ENCODE peak calls at places on chromosomes 3 and 15, in nine cellular contexts. G is ovary, I is transverse colon, F is H1, K is A549, E is GM12878, H is esophagus muscularis mucosa, J is tibial nerve, P is K562. B is an unnamed sample.

GRCh38 chr3:169869484-169870304 is at the start of gene LRRC31:
- DNase-seq in G (no peak), I (no peak), F (no peak), K (no peak), E (no peak), H (no peak), J (no peak), P (no peak), B (no peak)

GRCh38 chr3:141643391-141643790 is 94.7 kb upstream of the RNF7 start:
- DNase-seq in G (no peak), I (no peak), F (no peak), K (no peak), E (no peak), H (no peak), J (no peak), P (no peak), B (no peak)

GRCh38 chr3:24387000-24387399 is 107.7 kb downstream of the THRB start:
- DNase-seq in G (no peak), I (no peak), F (no peak), K (no peak), E (no peak), H (no peak), J (no peak), P (no peak), B (no peak)

GRCh38 chr3:110598847-110599490 is 472.6 kb upstream of the NECTIN3 start:
- DNase-seq in G (no peak), I (no peak), F (no peak), K (no peak), E (no peak), H (no peak), J (no peak), P (no peak), B (no peak)

GRCh38 chr15:38370079-38370478 is 83.8 kb upstream of the FAM98B start:
- DNase-seq in G (no peak), I (no peak), F (no peak), K (no peak), E (no peak), H (no peak), J (no peak), P (no peak), B (no peak)

GRCh38 chr3:72185549-72186484 is 400.9 kb upstream of the PROK2 start:
- DNase-seq in G (no peak), I (no peak), F (no peak), K (no peak), E (no peak), H (no peak), J (no peak), P (peak), B (no peak)

GRCh38 chr3:85571835-85572234 is 613.0 kb downstream of the CADM2 start:
- DNase-seq in G (no peak), I (no peak), F (no peak), K (no peak), E (no peak), H (no peak), J (no peak), P (no peak), B (no peak)

GRCh38 chr15:79372428-79372827 is 59.7 kb upstream of the MINAR1 start:
- DNase-seq in G (no peak), I (no peak), F (no peak), K (no peak), E (no peak), H (no peak), J (no peak), P (no peak), B (no peak)

GRCh38 chr3:28386049-28386448 is 37.4 kb upstream of the AZI2 start:
- DNase-seq in G (no peak), I (no peak), F (no peak), K (no peak), E (no peak), H (no peak), J (no peak), P (no peak), B (no peak)

GRCh38 chr15:46386356-46386755 is 751.5 kb downstream of the SQOR start:
- DNase-seq in G (no peak), I (no peak), F (no peak), K (no peak), E (no peak), H (no peak), J (no peak), P (no peak), B (no peak)

GRCh38 chr15:99446565-99447496 is 119.0 kb upstream of the MEF2A start:
- DNase-seq in G (no peak), I (no peak), F (peak), K (no peak), E (no peak), H (peak), J (no peak), P (no peak), B (peak)

GRCh38 chr3:141147657-141148056 is 84.0 kb upstream of the PXYLP1 start:
- DNase-seq in G (no peak), I (no peak), F (peak), K (no peak), E (no peak), H (no peak), J (no peak), P (no peak), B (no peak)

GRCh38 chr15:92953997-92954396 is 53.9 kb downstream of the CHD2 start:
- DNase-seq in G (no peak), I (no peak), F (no peak), K (no peak), E (no peak), H (no peak), J (no peak), P (no peak), B (no peak)

GRCh38 chr15:28904541-28905303 is 18.9 kb downstream of the APBA2 start:
- DNase-seq in G (no peak), I (no peak), F (no peak), K (no peak), E (no peak), H (no peak), J (no peak), P (peak), B (peak)

GRCh38 chr15:75195766-75196241 is 5.9 kb upstream of the C15orf39 start:
- DNase-seq in G (peak), I (no peak), F (no peak), K (no peak), E (no peak), H (no peak), J (no peak), P (no peak), B (no peak)

GRCh38 chr3:8080464-8080863 is 421.2 kb upstream of the LMCD1 start:
- DNase-seq in G (no peak), I (no peak), F (no peak), K (no peak), E (no peak), H (no peak), J (no peak), P (no peak), B (no peak)

GRCh38 chr3:78497025-78497424 is 1270.8 kb downstream of the ROBO1 start:
- DNase-seq in G (no peak), I (no peak), F (no peak), K (no peak), E (no peak), H (no peak), J (no peak), P (no peak), B (no peak)

GRCh38 chr3:9947025-9947995 is 4.9 kb downstream of the PRRT3 start:
- DNase-seq in G (peak), I (peak), F (peak), K (peak), E (no peak), H (no peak), J (peak), P (no peak), B (peak)

GRCh38 chr15:78767331-78767951 is 43.8 kb downstream of the ADAMTS7 start:
- DNase-seq in G (peak), I (peak), F (no peak), K (no peak), E (no peak), H (no peak), J (no peak), P (no peak), B (no peak)

GRCh38 chr3:99783009-99783573 is 34.6 kb upstream of the CMSS1 start:
- DNase-seq in G (no peak), I (no peak), F (no peak), K (no peak), E (no peak), H (no peak), J (no peak), P (no peak), B (no peak)

GRCh38 chr3:94619643-94620042 is 556.8 kb downstream of the NSUN3 start:
- DNase-seq in G (no peak), I (no peak), F (no peak), K (no peak), E (no peak), H (no peak), J (no peak), P (no peak), B (no peak)

GRCh38 chr3:115401298-115401697 is 222.0 kb upstream of the GAP43 start:
- DNase-seq in G (no peak), I (no peak), F (no peak), K (no peak), E (no peak), H (no peak), J (no peak), P (no peak), B (no peak)

GRCh38 chr3:111691293-111691909 is 96.3 kb upstream of the ZBED2 start:
- DNase-seq in G (no peak), I (no peak), F (no peak), K (peak), E (no peak), H (no peak), J (no peak), P (peak), B (no peak)

DNA sequence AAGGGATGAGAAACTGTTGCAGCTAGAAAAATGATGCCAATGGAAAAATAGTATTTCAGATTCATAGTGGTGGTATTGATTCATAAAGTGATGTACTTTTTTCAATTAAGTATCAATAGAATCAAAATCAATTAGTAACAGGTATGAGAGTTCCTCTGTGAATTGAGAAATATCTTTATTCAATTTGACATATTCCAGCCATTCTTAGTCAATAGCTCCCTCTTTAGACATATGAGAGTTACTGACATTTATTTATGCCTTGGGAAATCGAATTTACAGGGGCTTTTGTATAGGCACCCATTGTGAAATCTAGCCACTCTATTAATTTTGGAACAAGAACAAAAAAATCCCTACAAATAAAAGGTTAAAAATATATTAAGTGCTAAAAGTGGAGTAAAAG is 386.9 kb upstream of the CNTN3 start:
- DNase-seq in G (no peak), I (no peak), F (no peak), K (no peak), E (no peak), H (no peak), J (no peak), P (no peak), B (no peak)
- TF ChIP-seq EP300 in G (no peak), I (no peak), F (no peak), K (no peak), E (no peak), H (no peak), J (no peak), P (no peak), B (no peak)

GRCh38 chr15:56759450-56759845 is 26.1 kb upstream of the ZNF280D start:
- DNase-seq in G (no peak), I (peak), F (no peak), K (no peak), E (no peak), H (no peak), J (peak), P (no peak), B (peak)
- TF ChIP-seq EP300 in G (no peak), I (no peak), F (no peak), K (no peak), E (no peak), H (no peak), J (no peak), P (no peak), B (no peak)

GRCh38 chr15:68386587-68387287 is 45.2 kb downstream of the ITGA11 start:
- DNase-seq in G (peak), I (no peak), F (peak), K (no peak), E (no peak), H (peak), J (no peak), P (no peak), B (peak)
- TF ChIP-seq EP300 in G (no peak), I (no peak), F (no peak), K (no peak), E (no peak), H (no peak), J (no peak), P (no peak), B (no peak)

DNA sequence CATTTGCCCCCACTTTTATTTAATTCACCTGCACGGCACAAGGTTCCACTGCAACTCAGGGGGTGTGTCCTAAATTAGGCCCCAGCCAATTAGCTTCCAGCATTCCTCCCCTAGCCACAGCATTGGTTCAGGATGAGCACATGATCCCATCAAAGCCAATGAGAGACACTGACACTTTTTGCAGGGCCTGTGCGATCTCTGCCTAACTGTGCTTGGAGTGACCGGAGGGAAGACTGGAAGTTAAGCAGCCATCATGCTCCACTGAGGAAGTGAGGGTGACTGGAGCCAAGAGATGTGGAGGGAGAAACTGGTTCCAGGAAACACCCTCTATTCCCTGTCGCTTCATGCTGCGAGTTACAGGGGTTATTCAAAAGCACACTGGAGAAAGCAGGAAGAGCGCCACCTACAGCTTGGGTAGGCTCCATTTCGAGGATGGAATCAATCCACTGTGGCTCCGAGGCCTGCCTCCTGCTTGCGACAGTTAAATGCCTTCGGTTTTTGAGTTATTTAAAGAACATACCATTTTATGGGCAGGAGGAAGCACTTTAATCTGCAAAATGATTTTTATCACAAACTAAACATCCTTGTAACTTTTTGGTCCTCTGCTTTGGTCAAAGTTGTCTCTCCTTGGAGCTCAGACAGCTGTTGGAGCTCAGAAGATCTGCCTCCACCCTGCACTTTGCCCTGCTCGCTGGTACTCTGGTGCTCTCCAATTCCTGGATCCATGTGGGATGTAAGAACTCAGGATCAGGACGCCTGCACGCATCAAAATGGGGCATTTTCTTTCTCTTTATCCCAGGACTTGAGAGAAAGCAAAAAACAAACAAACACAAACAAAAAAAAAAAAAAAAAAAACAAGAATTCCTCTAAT is 122.4 kb upstream of the WNT5A start:
- DNase-seq in G (no peak), I (no peak), F (peak), K (no peak), E (no peak), H (no peak), J (no peak), P (peak), B (no peak)
- TF ChIP-seq EP300 in G (no peak), I (no peak), F (no peak), K (no peak), E (no peak), H (no peak), J (no peak), P (no peak), B (no peak)

DNA sequence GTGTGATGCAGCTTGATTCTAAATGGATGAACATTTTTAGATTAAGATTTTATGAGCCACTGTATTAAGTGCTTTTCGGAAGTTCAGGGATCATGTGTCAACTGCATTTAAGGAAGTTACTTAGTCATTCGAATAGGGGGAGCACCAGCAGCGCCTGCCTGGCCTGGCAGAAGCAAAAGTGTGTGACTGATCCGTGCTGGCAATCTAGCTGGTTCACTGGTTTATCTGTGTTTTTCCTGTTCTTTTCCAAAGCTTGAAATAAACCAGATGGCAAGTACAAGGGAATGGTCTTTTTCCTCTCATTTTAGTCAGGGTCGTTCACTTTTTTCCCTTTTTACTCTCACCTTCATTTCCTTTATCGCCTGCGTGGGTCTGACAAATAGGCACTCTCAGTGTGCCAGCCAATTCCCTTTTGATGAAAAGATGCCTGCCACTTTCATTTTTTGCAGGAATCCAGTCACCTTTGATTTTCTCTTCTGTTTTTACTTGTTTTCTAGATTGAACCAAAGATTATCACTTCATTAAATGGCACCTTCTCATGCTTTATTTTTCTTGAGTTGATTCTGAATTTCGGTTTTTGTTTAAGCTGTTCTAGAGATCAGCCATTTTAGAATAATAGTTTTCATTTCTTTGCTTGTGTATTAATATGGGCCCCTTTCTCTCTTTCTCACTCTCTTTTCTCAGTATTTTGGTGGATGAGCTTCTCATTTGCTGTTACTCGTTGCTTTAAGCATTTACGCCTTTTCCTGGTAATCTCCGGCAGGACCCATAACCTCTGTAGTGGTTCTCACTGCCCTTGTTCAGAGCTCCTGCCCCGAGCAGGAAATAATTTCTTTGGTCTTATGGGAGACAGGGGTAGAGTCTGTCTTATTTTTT is 2.8 kb downstream of the ABHD2 start:
- DNase-seq in G (no peak), I (peak), F (no peak), K (no peak), E (no peak), H (peak), J (peak), P (no peak), B (peak)
- TF ChIP-seq EP300 in G (no peak), I (no peak), F (no peak), K (no peak), E (no peak), H (no peak), J (peak), P (no peak), B (no peak)

DNA sequence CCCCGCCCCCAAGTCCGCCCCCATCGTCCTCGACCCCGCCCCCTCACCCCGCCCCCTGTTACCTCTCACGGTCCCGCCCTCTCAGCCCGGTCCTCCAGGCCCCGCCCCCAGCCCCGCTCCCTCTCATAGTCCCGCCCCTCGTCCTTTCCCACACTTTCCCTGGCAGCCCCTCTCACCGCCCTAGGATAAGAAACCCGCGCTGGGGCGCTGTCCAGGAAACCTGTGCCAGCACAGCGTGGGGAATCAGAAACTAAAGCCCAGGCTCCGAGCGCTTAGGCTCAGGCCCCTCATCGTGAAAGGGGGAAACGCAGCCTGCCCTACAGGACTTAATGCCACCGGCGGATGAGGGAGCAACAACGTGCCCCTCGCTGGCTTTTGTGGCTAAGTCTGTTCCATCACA is 20.9 kb downstream of the TRPM1 start:
- DNase-seq in G (peak), I (peak), F (peak), K (peak), E (no peak), H (no peak), J (no peak), P (peak), B (peak)
- TF ChIP-seq EP300 in G (no peak), I (no peak), F (no peak), K (no peak), E (no peak), H (no peak), J (no peak), P (no peak), B (no peak)